ENCODE peak calls at places on chromosomes 5 and 9, in seven cellular contexts. I is AG09319, D is ovary, F is AG04450, O is HL-60, T is fibroblast of the aortic adventitia, U is cardiac muscle cell. X is an unnamed sample.

GRCh38 chr9:124934290-124934689 is 6.6 kb downstream of the GOLGA1 start:
- DNase-seq in I (no peak), D (no peak), F (peak), O (no peak), T (peak), U (no peak), X (no peak)

GRCh38 chr5:15021286-15022046 is 149.9 kb upstream of the ANKH start:
- DNase-seq in I (no peak), D (no peak), F (peak), O (no peak), T (peak), U (peak), X (no peak)

GRCh38 chr9:137319434-137319975 is 17.4 kb upstream of the NRARP start:
- DNase-seq in I (no peak), D (peak), F (no peak), O (no peak), T (no peak), U (no peak), X (no peak)

GRCh38 chr5:108146222-108146621 is 235.7 kb downstream of the FBXL17 start:
- DNase-seq in I (no peak), D (no peak), F (no peak), O (no peak), T (no peak), U (no peak), X (no peak)

GRCh38 chr9:116421006-116421538 is 266.0 kb upstream of the TRIM32 start:
- DNase-seq in I (no peak), D (no peak), F (no peak), O (no peak), T (peak), U (peak), X (no peak)

GRCh38 chr9:134455951-134456739 is 129.9 kb downstream of the RXRA start:
- DNase-seq in I (peak), D (peak), F (peak), O (peak), T (peak), U (peak), X (peak)

GRCh38 chr9:114757984-114758383 is 47.9 kb downstream of the TNFSF15 start:
- DNase-seq in I (no peak), D (no peak), F (no peak), O (no peak), T (no peak), U (no peak), X (no peak)

GRCh38 chr9:92721548-92721947 is 43.1 kb downstream of the BICD2 start:
- DNase-seq in I (no peak), D (no peak), F (no peak), O (no peak), T (no peak), U (no peak), X (no peak)

GRCh38 chr5:119275146-119275872 is 80.5 kb upstream of the TNFAIP8 start:
- DNase-seq in I (no peak), D (no peak), F (no peak), O (no peak), T (peak), U (no peak), X (no peak)

GRCh38 chr5:111738118-111738517 is 18.9 kb downstream of the NREP start:
- DNase-seq in I (no peak), D (no peak), F (no peak), O (no peak), T (no peak), U (no peak), X (no peak)

GRCh38 chr5:125277494-125278154 is 531.2 kb upstream of the ZNF608 start:
- DNase-seq in I (peak), D (no peak), F (peak), O (no peak), T (peak), U (peak), X (no peak)

GRCh38 chr9:126708178-126708577 is 94.5 kb downstream of the LMX1B start:
- DNase-seq in I (no peak), D (no peak), F (no peak), O (no peak), T (no peak), U (no peak), X (no peak)
- TF ChIP-seq CTCF in I (no peak), D (no peak), F (no peak), O (no peak), T (no peak), U (no peak), X (no peak)

DNA sequence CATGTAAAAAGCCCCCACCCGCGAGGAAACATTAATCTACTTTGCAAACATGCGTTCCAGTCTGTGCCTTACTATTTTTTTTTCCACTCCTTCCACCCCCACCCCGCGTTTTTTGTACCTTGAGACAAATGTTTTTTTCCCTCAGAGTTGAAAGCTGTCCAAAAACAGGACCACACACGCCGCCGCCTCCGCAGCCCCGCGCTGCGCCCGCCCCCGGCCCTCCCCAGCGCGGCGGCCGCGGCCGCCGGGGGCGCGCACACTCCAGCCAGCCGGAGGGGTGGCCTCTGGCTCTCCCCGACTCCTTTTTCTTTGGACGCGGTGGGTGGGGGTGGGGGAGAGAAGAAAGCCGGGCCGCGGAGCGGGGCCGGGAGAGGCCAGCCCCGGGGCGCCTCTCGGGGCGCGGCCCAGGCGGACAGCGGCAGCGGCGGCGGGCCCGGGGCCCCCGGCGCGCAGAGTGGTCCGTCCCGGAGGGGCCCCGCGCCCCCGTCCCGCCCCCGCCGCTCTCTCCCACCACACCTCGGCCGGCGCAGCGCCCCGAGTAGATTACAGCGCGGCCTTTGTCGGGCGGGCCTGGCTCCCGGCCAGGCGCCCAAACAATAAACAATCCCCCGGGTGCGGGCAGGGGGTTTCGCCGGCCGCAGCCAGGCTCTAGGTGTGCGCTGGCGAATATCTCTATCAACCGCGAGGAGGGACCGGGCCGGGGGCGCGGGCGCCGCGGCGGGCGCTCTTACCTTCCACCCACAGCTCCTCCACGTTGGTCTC is 10.9 kb downstream of the PTCH1 start:
- DNase-seq in I (no peak), D (peak), F (no peak), O (no peak), T (peak), U (peak), X (peak)
- TF ChIP-seq CTCF in I (no peak), D (no peak), F (no peak), O (no peak), T (no peak), U (no peak), X (no peak)

GRCh38 chr9:26892251-26893029 is at the start of gene CAAP1:
- DNase-seq in I (peak), D (peak), F (peak), O (peak), T (peak), U (peak), X (peak)
- TF ChIP-seq CTCF in I (peak), D (no peak), F (peak), O (no peak), T (peak), U (peak), X (peak)

DNA sequence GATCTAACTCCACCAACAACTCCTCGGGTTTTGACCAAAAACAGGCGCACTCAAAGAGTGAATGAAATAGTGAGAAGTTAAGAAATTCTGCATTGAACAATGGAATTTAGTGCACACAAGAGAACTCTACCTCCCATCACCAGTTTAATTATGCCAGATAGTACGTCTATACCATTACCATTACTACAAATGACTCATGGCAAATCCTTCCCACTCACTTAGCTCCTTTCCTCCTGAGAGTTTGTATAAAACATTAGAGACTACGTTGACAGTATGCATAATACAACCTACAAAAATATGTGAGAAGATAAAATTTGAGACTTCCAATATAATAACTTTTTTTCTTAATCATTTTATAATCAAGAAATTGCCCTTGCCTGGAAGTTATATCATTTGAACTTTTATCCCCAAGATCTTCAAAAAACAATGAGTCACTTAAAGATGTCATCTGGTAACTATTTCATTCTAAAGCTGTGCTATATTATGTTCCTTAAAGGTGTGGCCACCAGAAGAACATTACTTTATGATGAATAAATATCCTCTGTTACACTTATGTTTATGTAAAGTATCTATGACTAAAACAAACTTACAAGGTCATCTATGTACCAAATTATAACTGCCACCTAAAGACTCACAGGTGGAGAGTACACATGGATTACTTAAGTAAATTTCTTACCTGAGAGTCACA is 297.9 kb upstream of the PTGER4 start:
- DNase-seq in I (no peak), D (no peak), F (no peak), O (no peak), T (no peak), U (no peak), X (no peak)
- TF ChIP-seq CTCF in I (no peak), D (no peak), F (no peak), O (no peak), T (no peak), U (no peak), X (no peak)

GRCh38 chr5:86442036-86442435 is 175.7 kb upstream of the COX7C start:
- DNase-seq in I (no peak), D (no peak), F (no peak), O (no peak), T (no peak), U (no peak), X (no peak)
- TF ChIP-seq CTCF in I (no peak), D (no peak), F (no peak), O (no peak), T (no peak), U (no peak), X (no peak)